ENCODE peak calls at places on chromosomes 1 and 21, in seven cellular contexts. K is HepG2, I is T47D, Z is SK-N-SH, Q is H1, W is K562, R is GM12878. H is an unnamed sample.

GRCh38 chr1:168521391-168522000 is 22.3 kb downstream of the XCL2 start:
- DNase-seq in I (no peak), Z (no peak), R (no peak), K (no peak), Q (no peak), W (no peak), H (no peak)

GRCh38 chr1:80656011-80656627 is 1144.6 kb upstream of the ADGRL2 start:
- DNase-seq in K (peak), R (no peak), I (peak), Q (no peak), Z (peak), W (no peak), H (peak)

GRCh38 chr1:15850450-15851079 is 3.1 kb downstream of the SPEN start:
- DNase-seq in Q (no peak), I (no peak), K (peak), W (no peak), Z (no peak), R (no peak), H (no peak)

GRCh38 chr1:220990417-220991337 is 111.4 kb downstream of the HLX start:
- DNase-seq in Z (no peak), R (no peak), Q (no peak), K (peak), W (peak), I (no peak), H (peak)

GRCh38 chr1:247332901-247333361 is 1.3 kb upstream of the ZNF496 start:
- DNase-seq in Z (no peak), R (no peak), K (no peak), W (no peak), I (no peak), Q (no peak), H (no peak)

GRCh38 chr1:27971674-27972073 is 11.9 kb downstream of the XKR8 start:
- DNase-seq in K (no peak), Q (no peak), R (no peak), W (no peak), I (no peak), Z (peak), H (no peak)

GRCh38 chr1:153488731-153489130 is 28.3 kb upstream of the S100A7 start:
- DNase-seq in Q (no peak), I (no peak), R (no peak), K (no peak), Z (no peak), W (no peak), H (no peak)

GRCh38 chr1:172373864-172374263 is 46.6 kb upstream of the C1orf105 start:
- DNase-seq in Q (no peak), K (no peak), Z (no peak), I (no peak), W (no peak), R (no peak), H (no peak)

GRCh38 chr1:2528016-2528415 is 1.6 kb upstream of the PANK4 start:
- DNase-seq in Z (no peak), W (no peak), R (no peak), Q (no peak), I (no peak), K (no peak), H (no peak)

GRCh38 chr21:38256599-38257302 is at the start of gene KCNJ15:
- DNase-seq in R (no peak), I (no peak), W (no peak), Z (no peak), K (no peak), Q (no peak), H (no peak)

GRCh38 chr1:6348511-6349191 is 44.9 kb downstream of the ACOT7 start:
- DNase-seq in Q (no peak), K (no peak), I (no peak), R (no peak), Z (no peak), W (no peak), H (no peak)

GRCh38 chr1:164699815-164700491 is 141.0 kb downstream of the PBX1 start:
- DNase-seq in I (no peak), K (no peak), W (no peak), R (no peak), Q (no peak), Z (no peak), H (no peak)

GRCh38 chr1:171655215-171656116 is 3.0 kb upstream of the MYOC start:
- DNase-seq in I (no peak), K (peak), W (peak), Z (peak), Q (peak), R (no peak), H (peak)

GRCh38 chr1:111214884-111215283 is 12.6 kb upstream of the CHI3L2 start:
- DNase-seq in Q (no peak), Z (no peak), W (no peak), I (no peak), R (no peak), K (no peak), H (no peak)

GRCh38 chr1:58572691-58573090 is 4.4 kb downstream of the TACSTD2 start:
- DNase-seq in K (no peak), Q (no peak), W (no peak), R (no peak), I (no peak), Z (no peak), H (no peak)

GRCh38 chr1:7704214-7705047 is 66.7 kb upstream of the VAMP3 start:
- DNase-seq in Z (peak), W (peak), R (no peak), Q (peak), I (peak), K (peak), H (peak)

GRCh38 chr1:78673120-78673519 is 23.5 kb downstream of the IFI44 start:
- DNase-seq in Z (no peak), I (no peak), K (peak), W (no peak), R (no peak), Q (peak), H (no peak)

GRCh38 chr1:158425020-158425419 is 1.0 kb downstream of the OR10K2 start:
- DNase-seq in W (no peak), Z (no peak), Q (no peak), R (no peak), I (no peak), K (no peak), H (no peak)

GRCh38 chr1:19448491-19449439 is 36.6 kb downstream of the CAPZB start:
- DNase-seq in I (no peak), R (no peak), Q (no peak), K (no peak), W (no peak), Z (peak), H (no peak)

GRCh38 chr21:34670220-34670961 is 1.6 kb downstream of the CLIC6 start:
- DNase-seq in I (no peak), R (no peak), W (no peak), K (no peak), Q (no peak), Z (peak), H (no peak)

GRCh38 chr21:34669149-34669879 is 520 bp downstream of the CLIC6 start:
- DNase-seq in R (no peak), Z (peak), Q (no peak), I (peak), W (no peak), K (no peak), H (no peak)

GRCh38 chr21:34667761-34668160 is 1.0 kb upstream of the CLIC6 start:
- DNase-seq in I (no peak), K (no peak), W (no peak), R (no peak), Z (no peak), Q (no peak), H (no peak)

GRCh38 chr21:34670962-34671348 is 2.2 kb downstream of the CLIC6 start:
- DNase-seq in W (no peak), K (no peak), I (no peak), Q (no peak), R (no peak), Z (no peak), H (no peak)

GRCh38 chr21:34668803-34669148 is at the start of gene CLIC6:
- DNase-seq in R (no peak), W (no peak), K (no peak), Q (no peak), I (peak), Z (no peak), H (no peak)
- TF ChIP-seq JUND in R (no peak), W (no peak), K (no peak), Q (no peak), I (no peak), Z (no peak), H (no peak)

GRCh38 chr1:237387144-237387505 is 345.1 kb downstream of the RYR2 start:
- DNase-seq in I (no peak), Q (no peak), K (no peak), R (no peak), Z (no peak), W (no peak), H (no peak)

GRCh38 chr1:237386362-237387143 is 344.6 kb downstream of the RYR2 start:
- DNase-seq in K (peak), R (no peak), W (peak), Q (no peak), Z (peak), I (peak), H (peak)

DNA sequence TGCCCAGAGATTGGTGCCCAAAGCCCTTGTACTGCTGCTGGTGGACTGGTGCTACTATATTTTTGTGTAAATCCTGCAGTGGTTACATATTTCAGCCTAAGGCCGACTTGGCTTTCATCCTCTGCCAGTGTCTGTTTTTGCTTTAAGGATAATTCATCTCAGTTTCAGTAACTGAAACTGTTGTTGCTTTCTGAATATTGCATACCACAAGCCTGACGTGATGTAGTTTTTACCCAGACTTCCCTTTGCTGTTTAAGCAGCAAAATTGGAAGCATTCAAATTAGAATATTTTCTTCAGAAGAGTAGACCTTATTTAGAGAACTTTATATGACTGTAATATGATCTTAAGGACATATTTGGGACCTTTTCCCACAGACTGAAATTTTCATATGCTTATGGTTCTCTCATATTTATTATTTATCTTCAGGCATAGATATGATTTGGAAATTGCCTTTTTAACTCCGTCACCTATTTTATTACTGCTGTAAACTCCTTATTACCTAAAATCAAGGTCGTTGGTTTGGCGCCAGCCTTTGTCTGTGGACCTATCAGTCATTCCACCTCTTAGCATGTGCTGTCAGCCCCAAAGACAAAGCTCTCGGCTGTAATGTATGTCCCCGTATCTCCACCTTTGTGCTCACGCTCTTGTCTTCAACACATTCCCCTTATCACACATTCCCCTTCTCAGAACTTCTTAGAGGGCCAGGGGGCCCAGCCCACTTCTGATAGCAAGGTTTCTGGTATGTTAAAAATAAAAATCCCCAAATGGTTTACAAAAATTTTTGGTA is 342.0 kb downstream of the RYR2 start:
- DNase-seq in Z (no peak), R (no peak), W (no peak), I (no peak), K (no peak), Q (no peak), H (no peak)
- TF ChIP-seq JUND in Z (no peak), R (no peak), W (no peak), I (no peak), K (no peak), Q (no peak), H (no peak)

GRCh38 chr1:22846453-22846852 is 126.2 kb downstream of the LACTBL1 start:
- DNase-seq in Z (no peak), I (no peak), Q (no peak), W (no peak), R (no peak), K (no peak), H (no peak)

GRCh38 chr1:22844621-22845020 is 128.0 kb downstream of the LACTBL1 start:
- DNase-seq in W (no peak), Z (no peak), K (no peak), Q (no peak), R (no peak), I (no peak), H (no peak)

GRCh38 chr1:22847709-22848108 is 125.0 kb downstream of the LACTBL1 start:
- DNase-seq in R (no peak), Z (no peak), I (no peak), K (no peak), Q (no peak), W (no peak), H (no peak)

GRCh38 chr1:22847249-22847648 is 125.4 kb downstream of the LACTBL1 start:
- DNase-seq in I (no peak), Z (no peak), Q (no peak), K (no peak), W (no peak), R (no peak), H (no peak)

GRCh38 chr1:22845536-22845935 is 127.1 kb downstream of the LACTBL1 start:
- DNase-seq in R (no peak), Z (no peak), I (no peak), K (no peak), Q (no peak), W (no peak), H (no peak)
- TF ChIP-seq JUND in R (no peak), Z (no peak), I (no peak), K (no peak), Q (no peak), W (no peak), H (no peak)

DNA sequence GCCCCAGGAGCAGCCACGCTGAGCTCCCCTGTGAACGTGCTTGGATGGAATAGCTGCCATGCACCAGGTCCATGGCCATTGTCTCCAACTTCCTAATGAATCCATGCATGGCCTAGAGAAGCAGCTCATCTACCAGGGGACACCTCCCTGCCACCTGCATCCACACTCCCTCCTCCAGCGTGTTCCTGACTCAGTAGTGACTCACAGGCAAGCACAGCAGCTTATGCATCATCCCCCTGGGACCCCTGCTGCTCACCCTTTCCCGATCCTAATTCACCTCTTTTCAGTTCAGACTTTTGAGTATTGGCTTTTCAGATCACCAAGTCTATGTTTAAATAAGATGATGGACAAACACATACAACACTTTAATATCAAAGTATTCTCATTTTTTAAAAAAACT is 39.9 kb upstream of the TADA1 start:
- DNase-seq in Q (peak), I (no peak), Z (no peak), R (no peak), K (no peak), W (no peak), H (peak)
- TF ChIP-seq JUND in Q (no peak), I (no peak), Z (no peak), R (no peak), K (no peak), W (no peak), H (peak)

GRCh38 chr1:75521658-75522057 is 89.3 kb downstream of the SLC44A5 start:
- DNase-seq in Z (no peak), W (no peak), Q (no peak), I (no peak), K (no peak), R (no peak), H (no peak)
- TF ChIP-seq JUND in Z (no peak), W (no peak), Q (no peak), I (no peak), K (no peak), R (no peak), H (no peak)

GRCh38 chr1:226457307-226457712 is 49.4 kb upstream of the PARP1 start:
- DNase-seq in W (peak), Z (no peak), I (no peak), Q (peak), R (no peak), K (no peak), H (no peak)
- TF ChIP-seq JUND in W (no peak), Z (no peak), I (no peak), Q (no peak), R (no peak), K (no peak), H (no peak)

GRCh38 chr1:208110296-208110695 is 133.9 kb downstream of the PLXNA2 start:
- DNase-seq in I (no peak), R (no peak), K (no peak), W (no peak), Q (no peak), Z (no peak), H (no peak)
- TF ChIP-seq JUND in I (no peak), R (no peak), K (no peak), W (no peak), Q (no peak), Z (no peak), H (no peak)

DNA sequence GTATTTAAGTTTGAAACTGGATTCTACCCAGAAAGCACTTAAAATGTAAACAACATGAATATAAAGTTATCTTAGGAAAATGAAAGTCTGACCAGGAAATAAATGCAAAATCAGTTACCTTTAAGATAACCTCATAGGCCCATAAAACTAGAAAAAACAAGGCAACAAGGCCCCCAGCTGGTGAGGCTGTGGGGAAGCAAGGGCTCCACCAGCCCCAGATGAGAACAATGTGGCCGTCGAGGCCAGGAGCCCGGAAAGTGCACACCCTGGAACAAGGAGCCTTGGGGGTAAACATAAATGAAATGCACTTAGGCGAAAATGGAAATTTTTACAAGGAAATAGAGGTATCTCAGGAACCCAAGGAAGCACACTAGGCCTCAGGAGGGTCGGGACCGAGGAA is 37.9 kb upstream of the BMP8B start:
- DNase-seq in Q (no peak), Z (peak), W (no peak), K (no peak), I (no peak), R (no peak), H (no peak)
- TF ChIP-seq JUND in Q (no peak), Z (no peak), W (no peak), K (no peak), I (no peak), R (no peak), H (no peak)

H was measured in HCT116.